ENCODE peak calls at places on chromosomes 7 and 10, in five cellular contexts. E is upper lobe of left lung, A is AG10803, L is sigmoid colon, U is nephron progenitor cell. S is an unnamed sample.

GRCh38 chr10:5165738-5166137 is 19.2 kb downstream of the AKR1C8 start:
- DNase-seq in E (no peak), A (no peak), L (no peak), U (no peak), S (peak)

GRCh38 chr7:99102361-99102760 is 41.5 kb downstream of the SMURF1 start:
- DNase-seq in U (no peak), E (no peak), A (no peak), L (no peak), S (no peak)

GRCh38 chr7:133051066-133051465 is 30.8 kb downstream of the CHCHD3 start:
- DNase-seq in L (no peak), E (no peak), A (peak), U (no peak), S (peak)

GRCh38 chr7:88357295-88357694 is 50.6 kb upstream of the STEAP4 start:
- DNase-seq in E (peak), L (no peak), U (no peak), A (no peak), S (peak)

GRCh38 chr7:157061979-157062378 is 51.5 kb upstream of the MNX1 start:
- DNase-seq in E (no peak), A (no peak), L (no peak), U (no peak), S (no peak)

GRCh38 chr7:359226-359775 is 69.3 kb downstream of the FOXL3 start:
- DNase-seq in U (no peak), E (no peak), A (no peak), L (peak), S (no peak)

GRCh38 chr7:7276151-7276550 is 93.8 kb downstream of the C1GALT1 start:
- DNase-seq in A (no peak), L (no peak), U (no peak), E (no peak), S (no peak)

GRCh38 chr7:137597856-137598255 is 248.9 kb downstream of the DGKI start:
- DNase-seq in E (no peak), A (no peak), U (no peak), L (no peak), S (no peak)

GRCh38 chr7:46633816-46634215 is 712.7 kb upstream of the IGFBP3 start:
- DNase-seq in E (no peak), A (no peak), U (no peak), L (no peak), S (peak)

GRCh38 chr7:142185069-142185468 is 72.8 kb downstream of the PRSS58 start:
- DNase-seq in E (no peak), L (no peak), U (no peak), A (no peak), S (no peak)

GRCh38 chr7:142194201-142194600 is 63.7 kb downstream of the PRSS58 start:
- DNase-seq in L (no peak), A (no peak), U (no peak), E (no peak), S (no peak)

GRCh38 chr7:142188159-142188558 is 69.7 kb downstream of the PRSS58 start:
- DNase-seq in A (no peak), U (no peak), L (no peak), E (no peak), S (no peak)

GRCh38 chr7:142188846-142189245 is 69.0 kb downstream of the PRSS58 start:
- DNase-seq in A (no peak), U (no peak), E (no peak), L (no peak), S (no peak)
- TF ChIP-seq CTCF in A (no peak), U (no peak), E (no peak), L (peak), S (no peak)

DNA sequence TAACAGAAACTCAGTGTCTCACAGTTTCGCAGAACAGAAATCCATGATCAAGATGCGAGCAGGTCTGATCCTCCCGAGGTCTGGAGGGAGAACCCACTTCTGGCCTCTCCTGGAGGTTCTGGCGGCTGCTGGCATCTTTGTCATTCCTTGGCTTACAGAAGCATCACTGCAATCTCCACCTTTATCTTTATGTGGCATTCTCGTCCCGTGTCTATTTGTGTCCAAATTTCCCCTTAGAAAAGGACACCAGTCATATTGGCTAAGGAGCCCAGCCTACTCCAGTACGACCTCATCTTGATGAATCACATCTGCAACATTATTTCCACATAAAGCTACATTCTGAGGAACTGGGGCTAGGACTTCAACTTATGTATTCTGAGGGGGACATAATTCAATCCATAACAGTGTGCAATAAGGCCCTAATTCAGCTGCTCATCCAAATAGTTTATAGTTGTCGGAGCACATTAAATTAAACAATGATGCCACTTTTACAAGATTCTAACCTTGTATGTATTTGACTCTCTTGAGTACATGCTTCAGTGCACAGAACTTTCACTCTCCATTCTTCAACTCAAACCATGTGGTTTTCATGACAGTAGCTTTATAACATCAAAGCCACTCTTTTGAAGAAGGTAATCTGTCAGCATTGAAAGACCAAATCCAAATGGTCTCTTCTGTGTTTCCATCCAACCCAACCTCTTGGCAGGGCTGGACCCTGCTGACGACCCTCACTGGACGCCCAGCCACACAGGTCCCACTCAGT is 86.2 kb upstream of the DDC start:
- DNase-seq in E (no peak), L (no peak), U (no peak), A (no peak), S (no peak)
- TF ChIP-seq CTCF in E (no peak), L (no peak), U (no peak), A (no peak), S (no peak)

DNA sequence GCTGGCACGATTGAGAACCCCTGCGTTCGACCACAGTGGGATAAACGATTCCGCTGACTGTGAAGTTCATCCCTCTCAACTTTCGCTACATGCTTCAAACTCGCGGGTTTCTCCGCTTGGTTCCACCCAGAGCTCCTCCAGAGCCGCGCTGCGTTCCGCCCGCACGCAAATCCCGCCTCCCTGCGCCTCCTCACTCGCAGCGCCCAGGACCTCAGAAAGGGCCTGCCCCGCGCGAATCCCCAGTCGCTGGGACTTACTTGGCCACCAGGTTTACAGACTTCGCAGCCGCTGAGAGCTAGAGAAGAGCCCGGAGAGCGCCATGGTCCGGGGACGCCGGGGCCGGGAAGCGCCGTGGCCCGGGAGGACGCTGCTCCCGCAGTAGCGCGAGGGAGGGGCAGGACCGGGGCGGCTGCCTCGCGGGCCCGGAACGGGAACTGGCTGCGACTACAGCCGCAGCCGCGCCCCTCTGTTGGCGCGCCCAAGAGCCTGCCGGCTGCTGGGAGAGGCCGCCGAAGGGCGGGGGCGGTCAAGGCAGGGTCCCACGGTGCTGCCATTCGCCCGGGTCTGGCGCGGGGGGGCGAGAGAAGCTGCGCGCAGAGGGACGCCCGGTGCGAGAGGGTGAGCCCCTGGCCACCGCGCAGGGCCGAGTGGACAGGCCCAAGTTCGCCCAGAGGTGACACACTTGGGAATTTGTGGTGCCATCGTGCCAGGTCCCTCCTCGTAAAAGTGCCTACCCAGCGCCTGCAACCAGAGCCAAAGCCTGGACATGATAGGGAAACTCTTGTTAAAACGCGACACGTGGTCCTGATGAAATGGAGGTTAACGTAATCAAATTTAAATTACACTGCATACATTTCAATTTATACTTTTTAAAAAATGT is at the start of gene NOD1:
- DNase-seq in U (peak), L (peak), E (peak), A (peak), S (peak)
- TF ChIP-seq CTCF in U (no peak), L (no peak), E (no peak), A (peak), S (no peak)

GRCh38 chr7:107580716-107581383 is 804 bp downstream of the BCAP29 start:
- DNase-seq in A (no peak), U (no peak), L (no peak), E (no peak), S (no peak)

GRCh38 chr7:107581387-107582013 is 1.5 kb downstream of the BCAP29 start:
- DNase-seq in U (no peak), L (no peak), E (no peak), A (peak), S (no peak)

GRCh38 chr7:107582906-107583305 is 2.9 kb downstream of the BCAP29 start:
- DNase-seq in A (no peak), U (no peak), E (no peak), L (no peak), S (no peak)

GRCh38 chr7:107579546-107579880 is 533 bp upstream of the BCAP29 start:
- DNase-seq in A (no peak), U (no peak), E (no peak), L (no peak), S (no peak)

DNA sequence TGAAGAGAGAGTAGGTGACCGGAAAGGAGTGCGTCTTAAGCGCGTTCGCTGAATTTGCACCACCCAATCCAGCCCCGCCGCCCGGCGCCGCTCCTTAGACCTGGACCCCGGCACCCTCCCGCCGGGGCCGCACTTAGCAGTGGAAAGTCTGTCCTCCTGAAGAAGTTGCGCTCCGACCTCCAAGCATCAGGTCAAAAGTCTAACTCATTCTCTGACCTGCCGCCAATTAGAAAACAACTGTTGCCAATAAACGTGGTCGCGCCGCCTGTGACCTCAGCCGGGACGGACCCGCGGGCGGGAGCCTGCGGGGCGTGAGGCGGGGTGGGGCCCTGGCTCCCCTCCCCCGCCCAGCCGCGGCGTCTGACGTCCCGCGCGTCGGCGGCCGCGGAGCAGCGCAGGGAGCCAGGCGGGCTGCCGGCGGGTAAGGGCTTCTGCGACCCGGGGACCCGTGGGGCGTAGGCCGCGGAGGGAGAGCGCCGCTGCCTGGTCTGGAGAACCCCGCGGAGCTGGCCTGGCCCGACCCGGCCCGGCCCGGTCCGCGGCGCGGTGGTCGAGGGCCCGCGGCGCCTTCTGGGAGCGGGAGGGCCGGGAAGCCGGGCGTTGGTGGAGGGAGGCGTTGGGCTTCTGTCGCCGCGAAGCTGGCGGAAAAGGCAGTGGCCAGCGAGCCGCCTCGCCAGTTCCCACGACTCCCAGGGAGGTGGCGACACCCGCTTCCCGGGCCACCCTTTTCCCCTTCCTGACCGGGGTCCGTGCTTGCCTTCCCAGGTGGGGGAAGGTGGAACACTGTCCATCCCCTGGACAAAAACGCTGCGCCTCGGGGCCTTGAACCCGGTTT is at the start of gene BCAP29:
- DNase-seq in U (peak), A (peak), L (peak), E (peak), S (peak)
- TF ChIP-seq CTCF in U (no peak), A (peak), L (no peak), E (no peak), S (no peak)

GRCh38 chr10:24992512-24993133 is 23.3 kb downstream of the ENKUR start:
- DNase-seq in E (no peak), L (no peak), U (no peak), A (no peak), S (no peak)

GRCh38 chr10:24993237-24993958 is 22.6 kb downstream of the ENKUR start:
- DNase-seq in A (peak), U (no peak), L (no peak), E (no peak), S (no peak)

GRCh38 chr10:24988831-24989769 is 26.9 kb downstream of the ENKUR start:
- DNase-seq in E (no peak), A (no peak), U (peak), L (no peak), S (no peak)

GRCh38 chr10:24991298-24991697 is 24.7 kb downstream of the ENKUR start:
- DNase-seq in A (no peak), E (no peak), L (no peak), U (no peak), S (no peak)

DNA sequence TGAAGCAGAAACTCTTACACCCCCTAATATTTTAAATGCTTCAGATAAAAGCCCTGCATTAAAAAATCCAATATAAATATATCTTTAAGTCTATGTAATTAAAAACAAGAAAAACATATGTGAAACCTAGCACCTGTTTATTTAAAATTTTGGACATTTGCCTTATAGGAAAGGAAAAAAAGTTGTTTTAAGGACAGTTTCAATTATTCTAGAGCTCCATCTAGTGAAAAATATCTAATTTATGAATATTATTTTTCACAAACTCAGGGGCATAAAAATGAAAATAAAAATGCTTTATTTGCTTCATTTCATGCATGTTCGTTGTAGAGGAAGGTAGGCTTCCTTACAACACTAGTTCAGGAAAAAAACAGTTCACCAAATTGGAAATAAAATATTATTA is 26.1 kb downstream of the ENKUR start:
- DNase-seq in E (no peak), L (no peak), U (no peak), A (no peak), S (peak)
- TF ChIP-seq CTCF in E (no peak), L (peak), U (no peak), A (peak), S (no peak)

GRCh38 chr10:19628767-19629443 is 187.3 kb upstream of the PLXDC2 start:
- DNase-seq in E (no peak), L (no peak), A (peak), U (no peak), S (no peak)
- TF ChIP-seq CTCF in E (no peak), L (no peak), A (no peak), U (no peak), S (no peak)